ENCODE peak calls at places on chromosomes 5 and 9, in six cellular contexts. One of them, this sample, is unnamed.

GRCh38 chr5:1659100-1660036 is 135.6 kb upstream of the LPCAT1 start:
- DNase-seq in GM12878: no peak
- DNase-seq in fibroblast of mammary gland: no peak
- DNase-seq in heart right ventricle: no peak
- DNase-seq in neural progenitor cell: no peak
- DNase-seq in lower leg skin: no peak
- DNase-seq in this sample: no peak

GRCh38 chr9:109098221-109098959 is 21.4 kb downstream of the TMEM245 start:
- DNase-seq in GM12878: no peak
- DNase-seq in fibroblast of mammary gland: peak; percentile 85
- DNase-seq in heart right ventricle: no peak
- DNase-seq in neural progenitor cell: peak; percentile 62
- DNase-seq in lower leg skin: no peak
- DNase-seq in this sample: peak; percentile 94

GRCh38 chr5:177553671-177554429 is 513 bp downstream of the FAM193B start:
- DNase-seq in GM12878: no peak
- DNase-seq in fibroblast of mammary gland: no peak
- DNase-seq in heart right ventricle: peak; percentile 49
- DNase-seq in neural progenitor cell: peak; percentile 49
- DNase-seq in lower leg skin: peak; percentile 30
- DNase-seq in this sample: peak; percentile 11

GRCh38 chr9:129613520-129614175 is 7.3 kb downstream of the C9orf50 start:
- DNase-seq in GM12878: no peak
- DNase-seq in fibroblast of mammary gland: no peak
- DNase-seq in heart right ventricle: no peak
- DNase-seq in neural progenitor cell: peak; percentile 77
- DNase-seq in lower leg skin: no peak
- DNase-seq in this sample: no peak

GRCh38 chr9:107336718-107337360 is 53.8 kb downstream of the RAD23B start:
- DNase-seq in GM12878: no peak
- DNase-seq in fibroblast of mammary gland: peak; percentile 87
- DNase-seq in heart right ventricle: no peak
- DNase-seq in neural progenitor cell: no peak
- DNase-seq in lower leg skin: peak; percentile 71
- DNase-seq in this sample: peak; percentile 73

GRCh38 chr5:38420691-38421395 is 135.6 kb downstream of the LIFR start:
- DNase-seq in GM12878: no peak
- DNase-seq in fibroblast of mammary gland: peak; percentile 80
- DNase-seq in heart right ventricle: peak; percentile 27
- DNase-seq in neural progenitor cell: peak; percentile 61
- DNase-seq in lower leg skin: peak; percentile 30
- DNase-seq in this sample: peak; percentile 88

GRCh38 chr5:62354028-62354874 is 48.2 kb downstream of the KIF2A start:
- DNase-seq in GM12878: peak; percentile 35
- DNase-seq in fibroblast of mammary gland: peak; percentile 70
- DNase-seq in heart right ventricle: no peak
- DNase-seq in neural progenitor cell: peak; percentile 44
- DNase-seq in lower leg skin: no peak
- DNase-seq in this sample: peak; percentile 73

GRCh38 chr9:88814521-88815101 is 176.7 kb upstream of the S1PR3 start:
- DNase-seq in GM12878: no peak
- DNase-seq in fibroblast of mammary gland: peak; percentile 92
- DNase-seq in heart right ventricle: peak; percentile 63
- DNase-seq in neural progenitor cell: no peak
- DNase-seq in lower leg skin: peak; percentile 19
- DNase-seq in this sample: peak; percentile 82

GRCh38 chr5:161286066-161286655 is 260.4 kb downstream of the GABRB2 start:
- DNase-seq in GM12878: no peak
- DNase-seq in fibroblast of mammary gland: no peak
- DNase-seq in heart right ventricle: no peak
- DNase-seq in neural progenitor cell: no peak
- DNase-seq in lower leg skin: no peak
- DNase-seq in this sample: no peak

GRCh38 chr5:40381676-40382363 is 297.9 kb upstream of the PTGER4 start:
- DNase-seq in GM12878: no peak
- DNase-seq in fibroblast of mammary gland: peak; percentile 64
- DNase-seq in heart right ventricle: no peak
- DNase-seq in neural progenitor cell: no peak
- DNase-seq in lower leg skin: no peak
- DNase-seq in this sample: peak; percentile 67

GRCh38 chr5:67537439-67538342 is 341.1 kb upstream of the CD180 start:
- DNase-seq in GM12878: no peak
- DNase-seq in fibroblast of mammary gland: peak; percentile 13
- DNase-seq in heart right ventricle: no peak
- DNase-seq in neural progenitor cell: no peak
- DNase-seq in lower leg skin: no peak
- DNase-seq in this sample: peak; percentile 27

GRCh38 chr9:2017459-2018161 is 2.5 kb downstream of the SMARCA2 start:
- DNase-seq in GM12878: no peak
- DNase-seq in fibroblast of mammary gland: peak; percentile 70
- DNase-seq in heart right ventricle: peak; percentile 81
- DNase-seq in neural progenitor cell: peak; percentile 65
- DNase-seq in lower leg skin: peak; percentile 77
- DNase-seq in this sample: peak; percentile 79

GRCh38 chr9:98120476-98120875 is 1.5 kb upstream of the TRIM14 start:
- DNase-seq in GM12878: no peak
- DNase-seq in fibroblast of mammary gland: no peak
- DNase-seq in heart right ventricle: no peak
- DNase-seq in neural progenitor cell: no peak
- DNase-seq in lower leg skin: no peak
- DNase-seq in this sample: no peak
- H3K4me3 ChIP-seq in GM12878: no peak overlapping the region
- H3K4me3 ChIP-seq in fibroblast of mammary gland: no peak overlapping the region
- H3K4me3 ChIP-seq in heart right ventricle: no peak overlapping the region
- H3K4me3 ChIP-seq in neural progenitor cell: no peak overlapping the region
- H3K4me3 ChIP-seq in lower leg skin: no peak overlapping the region
- H3K4me3 ChIP-seq in this sample: no peak overlapping the region

DNA sequence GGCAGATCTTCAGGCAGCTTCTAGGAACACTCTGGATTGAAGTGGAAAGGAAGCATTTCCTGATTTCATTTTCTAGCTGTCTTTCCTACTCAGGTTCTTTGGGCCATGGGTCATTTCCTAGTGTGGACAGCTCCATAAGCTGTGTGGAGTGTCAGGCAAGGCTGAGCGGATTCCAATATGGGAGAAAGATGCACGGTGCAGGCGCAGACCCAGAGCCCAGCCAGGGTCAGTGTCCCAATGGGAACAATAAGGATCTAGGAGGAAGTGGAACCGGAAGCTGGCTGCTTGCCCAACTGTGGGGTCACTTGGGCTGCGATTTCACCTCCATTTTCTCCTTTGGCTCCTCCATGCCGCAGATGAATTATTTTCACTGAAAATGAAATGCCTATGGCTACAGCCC is 90.3 kb downstream of the LMNB1 start:
- DNase-seq in GM12878: no peak
- DNase-seq in fibroblast of mammary gland: no peak
- DNase-seq in heart right ventricle: peak; percentile 36
- DNase-seq in neural progenitor cell: no peak
- DNase-seq in lower leg skin: no peak
- DNase-seq in this sample: no peak
- TF ChIP-seq CTCF in GM12878: no peak
- TF ChIP-seq CTCF in fibroblast of mammary gland: no peak
- TF ChIP-seq CTCF in heart right ventricle: no peak
- TF ChIP-seq CTCF in neural progenitor cell: no peak
- TF ChIP-seq CTCF in lower leg skin: no peak
- TF ChIP-seq CTCF in this sample: no peak

DNA sequence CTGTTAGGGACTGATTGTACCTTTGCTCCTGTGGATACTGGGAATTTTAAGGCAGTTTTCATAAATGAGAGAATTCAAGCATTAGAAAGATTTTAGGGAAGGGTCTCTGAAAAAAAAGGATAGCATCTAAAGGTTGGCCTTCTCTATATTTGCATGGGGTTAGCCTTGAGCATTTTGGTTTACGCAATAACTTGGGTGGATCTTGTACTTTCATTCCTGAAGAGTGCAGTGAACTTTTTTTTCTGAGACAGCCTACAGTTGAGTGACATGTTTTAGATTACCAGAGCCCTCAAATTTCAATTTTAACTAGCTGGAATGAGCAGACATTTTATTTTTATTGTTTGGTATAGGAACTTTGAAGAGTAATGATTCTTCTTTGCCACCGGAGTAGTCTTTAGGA is 91.6 kb upstream of the NR3C1 start:
- DNase-seq in GM12878: no peak
- DNase-seq in fibroblast of mammary gland: peak; percentile 66
- DNase-seq in heart right ventricle: no peak
- DNase-seq in neural progenitor cell: no peak
- DNase-seq in lower leg skin: no peak
- DNase-seq in this sample: peak; percentile 66
- H3K4me3 ChIP-seq in GM12878: no peak overlapping the region
- H3K4me3 ChIP-seq in fibroblast of mammary gland: no peak overlapping the region
- H3K4me3 ChIP-seq in heart right ventricle: no peak overlapping the region
- H3K4me3 ChIP-seq in neural progenitor cell: no peak overlapping the region
- H3K4me3 ChIP-seq in lower leg skin: no peak overlapping the region
- H3K4me3 ChIP-seq in this sample: no peak overlapping the region

GRCh38 chr5:136638084-136638483 is 272.7 kb upstream of the TRPC7 start:
- DNase-seq in GM12878: no peak
- DNase-seq in fibroblast of mammary gland: no peak
- DNase-seq in heart right ventricle: no peak
- DNase-seq in neural progenitor cell: no peak
- DNase-seq in lower leg skin: no peak
- DNase-seq in this sample: no peak
- TF ChIP-seq CTCF in GM12878: no peak
- TF ChIP-seq CTCF in fibroblast of mammary gland: peak; percentile 1
- TF ChIP-seq CTCF in heart right ventricle: no peak
- TF ChIP-seq CTCF in neural progenitor cell: no peak
- TF ChIP-seq CTCF in lower leg skin: no peak
- TF ChIP-seq CTCF in this sample: no peak

This sample was measured in cardiac fibroblast.